ENCODE peak calls at places on chromosomes 16 and 17, in six cellular contexts. A is keratinocyte, D is body of pancreas, V is fibroblast of lung, C is ascending aorta, K is fibroblast of the aortic adventitia. R is an unnamed sample.

GRCh38 chr16:84058664-84059063 is 16.1 kb upstream of the SLC38A8 start:
- DNase-seq in A (no peak), D (no peak), V (no peak), C (no peak), K (no peak), R (no peak)

GRCh38 chr16:706189-707061 is 824 bp upstream of the FBXL16 start:
- DNase-seq in A (no peak), D (no peak), V (no peak), C (no peak), K (no peak), R (no peak)

GRCh38 chr16:89253548-89254287 is 36.2 kb downstream of the ZNF778 start:
- DNase-seq in A (no peak), D (no peak), V (no peak), C (no peak), K (no peak), R (no peak)

GRCh38 chr17:76417499-76418143 is 33.2 kb downstream of the SPHK1 start:
- DNase-seq in A (no peak), D (peak), V (no peak), C (no peak), K (peak), R (no peak)

GRCh38 chr17:44314869-44315661 is 6.7 kb downstream of the RUNDC3A start:
- DNase-seq in A (no peak), D (peak), V (no peak), C (no peak), K (no peak), R (peak)

GRCh38 chr17:68627956-68628355 is 26.8 kb upstream of the FAM20A start:
- DNase-seq in A (no peak), D (no peak), V (no peak), C (no peak), K (no peak), R (no peak)

GRCh38 chr17:32310927-32311568 is 30.9 kb downstream of the C17orf75 start:
- DNase-seq in A (no peak), D (no peak), V (peak), C (no peak), K (peak), R (no peak)

GRCh38 chr16:86618431-86619262 is 40.3 kb downstream of the FOXL1 start:
- DNase-seq in A (no peak), D (no peak), V (peak), C (peak), K (peak), R (no peak)

GRCh38 chr17:46785696-46786095 is 32.8 kb downstream of the WNT3 start:
- DNase-seq in A (no peak), D (no peak), V (no peak), C (no peak), K (no peak), R (no peak)

GRCh38 chr17:50027639-50028206 is 28.2 kb upstream of the ITGA3 start:
- DNase-seq in A (peak), D (peak), V (peak), C (peak), K (peak), R (no peak)

GRCh38 chr16:5042574-5043171 is 8.9 kb upstream of the NAGPA start:
- DNase-seq in A (no peak), D (no peak), V (no peak), C (no peak), K (no peak), R (no peak)

GRCh38 chr16:10081201-10081940 is 100.9 kb downstream of the GRIN2A start:
- DNase-seq in A (no peak), D (no peak), V (no peak), C (no peak), K (peak), R (no peak)

GRCh38 chr16:83917152-83918120 is 18.5 kb downstream of the MLYCD start:
- DNase-seq in A (no peak), D (no peak), V (no peak), C (no peak), K (no peak), R (no peak)

GRCh38 chr17:27403480-27404005 is 52.7 kb upstream of the KSR1 start:
- DNase-seq in A (no peak), D (no peak), V (no peak), C (no peak), K (no peak), R (no peak)

GRCh38 chr17:45813051-45813731 is 29.1 kb downstream of the CRHR1 start:
- DNase-seq in A (no peak), D (no peak), V (no peak), C (no peak), K (no peak), R (no peak)

GRCh38 chr17:37643829-37644228 is 583 bp upstream of the DDX52 start:
- DNase-seq in A (no peak), D (peak), V (no peak), C (no peak), K (peak), R (no peak)

GRCh38 chr17:50722746-50723145 is 3.3 kb downstream of the LUC7L3 start:
- DNase-seq in A (no peak), D (no peak), V (no peak), C (no peak), K (no peak), R (no peak)

GRCh38 chr16:25014500-25015147 is 545 bp downstream of the ARHGAP17 start:
- DNase-seq in A (no peak), D (peak), V (peak), C (peak), K (peak), R (peak)
- TF ChIP-seq CTCF in A (no peak), D (no peak), V (no peak), C (no peak), K (peak), R (no peak)

DNA sequence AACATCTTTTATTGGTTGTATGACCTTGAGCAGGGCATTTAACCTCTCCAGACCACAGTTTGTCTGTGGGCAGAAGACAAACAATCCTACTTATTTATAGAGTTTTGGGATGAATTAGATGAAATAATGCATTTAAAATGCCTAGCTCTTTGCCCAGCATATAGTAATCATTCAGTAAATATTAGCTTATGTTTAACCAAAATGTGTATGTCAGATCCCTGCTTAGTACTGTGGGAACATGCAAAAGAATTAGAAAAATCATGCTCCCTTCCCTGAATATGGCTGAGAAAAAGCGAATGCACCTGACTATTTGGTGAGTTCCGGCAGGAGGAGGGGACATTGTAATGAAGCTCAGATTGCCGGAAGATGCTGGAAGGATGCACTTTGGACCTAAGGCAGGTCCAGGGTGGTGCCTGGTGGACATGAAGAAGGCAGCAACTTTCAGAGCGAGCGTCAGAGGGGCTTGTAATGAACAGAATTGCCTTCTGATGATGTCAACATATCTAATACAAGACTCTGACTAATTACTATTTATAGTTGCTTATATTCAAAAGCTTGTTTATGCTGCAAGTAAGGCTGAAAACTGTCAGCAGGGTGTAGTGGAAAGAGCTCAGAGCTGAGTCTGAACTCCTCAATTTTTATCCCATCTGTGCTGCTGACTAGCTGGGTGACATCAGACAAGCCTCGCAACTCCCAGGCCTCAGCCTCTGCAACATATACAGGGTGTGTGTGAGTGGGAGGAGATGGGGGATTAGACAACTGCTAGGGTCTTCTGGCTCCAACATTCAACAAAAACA is 221.2 kb downstream of the PRKCA start:
- DNase-seq in A (no peak), D (no peak), V (peak), C (no peak), K (no peak), R (no peak)
- TF ChIP-seq CTCF in A (no peak), D (no peak), V (no peak), C (no peak), K (no peak), R (no peak)

GRCh38 chr17:12928736-12929135 is 89.1 kb downstream of the ELAC2 start:
- DNase-seq in A (no peak), D (no peak), V (peak), C (no peak), K (peak), R (peak)
- TF ChIP-seq CTCF in A (peak), D (no peak), V (peak), C (no peak), K (peak), R (peak)

DNA sequence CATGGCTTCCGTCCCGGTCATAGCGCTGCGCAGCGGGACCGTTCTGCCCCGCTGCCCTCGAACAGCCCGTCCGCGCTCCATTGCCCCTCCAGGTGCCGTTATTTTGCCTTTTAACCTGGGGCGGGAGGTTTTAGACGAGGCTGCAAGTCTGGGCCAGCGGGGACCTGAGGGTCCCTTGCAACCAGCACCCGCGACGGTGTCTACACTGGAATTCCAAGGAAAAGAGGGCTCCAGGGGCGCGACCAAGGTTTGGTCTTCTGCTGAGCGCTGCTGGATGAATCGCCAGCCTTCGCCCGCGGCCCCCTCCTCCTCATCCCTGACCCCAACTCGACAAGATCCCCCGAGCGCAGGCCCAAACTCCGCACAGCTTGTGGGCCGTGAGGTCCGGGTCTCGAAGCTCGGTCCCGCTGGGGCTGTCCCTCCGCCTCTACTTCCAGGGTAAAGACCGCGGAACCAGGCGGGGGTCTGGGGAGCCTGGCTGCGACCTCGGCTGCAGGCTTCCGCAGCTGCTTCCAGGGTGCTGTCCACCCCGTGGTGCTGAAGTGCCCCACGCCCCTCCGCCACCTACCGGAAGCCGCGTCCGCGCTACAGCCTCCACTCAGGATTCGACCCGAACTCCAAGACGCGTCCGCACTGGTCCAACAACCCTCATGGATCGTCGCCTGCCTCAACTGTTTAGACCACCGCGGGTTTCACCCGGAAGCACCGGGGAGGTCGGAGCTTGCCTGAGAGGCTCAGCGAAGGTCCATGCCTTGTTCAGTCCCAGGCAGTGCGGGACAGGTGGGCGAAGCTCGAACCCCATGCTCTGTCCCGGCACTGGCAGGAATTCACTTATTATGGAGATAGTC is 10.1 kb upstream of the CA4 start:
- DNase-seq in A (no peak), D (peak), V (peak), C (peak), K (peak), R (peak)
- TF ChIP-seq CTCF in A (peak), D (peak), V (peak), C (peak), K (peak), R (peak)

GRCh38 chr17:70621593-70621992 is 452.3 kb downstream of the KCNJ2 start:
- DNase-seq in A (no peak), D (no peak), V (peak), C (no peak), K (no peak), R (no peak)

GRCh38 chr17:70624208-70624607 is 454.9 kb downstream of the KCNJ2 start:
- DNase-seq in A (no peak), D (no peak), V (no peak), C (no peak), K (no peak), R (no peak)

DNA sequence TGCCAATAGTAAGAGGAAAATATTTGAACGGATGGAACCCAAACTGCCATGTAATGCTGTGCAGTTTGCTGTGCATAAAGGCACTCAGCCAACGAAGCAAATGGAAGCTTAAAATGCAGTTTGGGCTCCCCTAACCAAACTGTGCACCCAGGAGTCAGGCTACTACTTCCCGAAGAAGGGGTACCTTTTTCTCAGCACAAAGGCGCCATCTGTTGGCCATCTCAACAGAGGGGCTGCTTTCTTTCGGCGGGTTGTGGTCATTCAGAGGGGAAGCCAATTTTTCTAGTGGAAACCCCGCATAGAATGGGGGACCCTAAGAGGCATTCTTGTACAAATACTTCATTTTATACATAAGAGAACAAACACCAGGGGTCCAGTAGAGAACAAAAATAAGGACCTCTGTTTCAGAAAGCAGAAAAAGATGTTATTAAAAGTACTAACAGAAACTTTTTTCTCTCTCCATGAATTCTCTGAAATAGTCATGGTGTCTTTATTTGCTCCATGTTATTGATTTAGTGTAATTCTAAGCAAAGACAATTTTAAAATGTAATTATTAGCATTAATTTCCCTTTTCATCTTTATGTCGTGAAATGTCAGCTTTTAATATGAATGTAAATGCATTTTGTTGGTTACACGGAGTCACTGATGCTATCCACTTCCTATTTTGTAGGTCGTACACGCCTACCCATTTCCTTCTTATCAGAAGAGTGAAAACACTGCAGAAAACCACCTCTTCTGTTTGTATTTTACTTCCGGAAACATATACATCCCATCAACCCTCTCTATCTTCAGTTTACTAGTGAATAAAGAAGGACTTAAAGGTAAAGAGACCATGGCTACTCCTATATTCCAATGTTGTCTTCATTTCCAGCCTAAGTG is 453.3 kb downstream of the KCNJ2 start:
- DNase-seq in A (no peak), D (peak), V (peak), C (no peak), K (peak), R (peak)
- TF ChIP-seq CTCF in A (peak), D (peak), V (peak), C (no peak), K (peak), R (peak)

DNA sequence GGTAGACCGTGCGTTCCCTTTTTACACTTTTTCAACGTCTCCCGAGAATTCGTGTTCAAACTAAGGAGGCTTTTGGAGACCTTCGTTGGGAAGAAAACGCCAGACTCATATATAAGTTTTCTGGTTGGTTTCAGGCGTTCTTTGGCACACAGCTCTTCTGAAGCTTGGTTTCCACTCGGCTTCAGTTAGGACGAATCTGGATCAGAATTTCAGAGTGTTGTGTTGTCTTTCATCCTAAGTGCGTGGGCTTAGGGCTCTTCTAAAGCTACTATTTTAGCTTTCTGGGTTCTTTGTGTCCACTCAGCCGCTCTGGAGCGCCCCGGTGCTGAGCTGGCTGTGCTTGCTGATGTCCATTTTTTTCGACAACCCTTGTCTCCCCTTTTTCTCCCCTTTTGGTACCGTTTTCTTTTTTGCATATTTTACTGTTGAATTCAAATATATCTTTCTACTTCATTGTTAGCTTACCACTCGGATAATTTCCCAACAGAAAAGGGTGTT is 1.1 kb downstream of the SRRM2 start:
- DNase-seq in A (no peak), D (no peak), V (no peak), C (no peak), K (peak), R (no peak)
- TF ChIP-seq CTCF in A (no peak), D (no peak), V (no peak), C (no peak), K (no peak), R (no peak)

GRCh38 chr17:4733073-4733531 is 1.9 kb downstream of the MED11 start:
- DNase-seq in A (no peak), D (no peak), V (no peak), C (no peak), K (no peak), R (peak)
- TF ChIP-seq CTCF in A (peak), D (no peak), V (no peak), C (no peak), K (no peak), R (peak)